ENCODE peak calls at places on chromosomes 13 and 19, in eight cellular contexts. J, Y, N, I, P, V, R and L are unnamed samples. For H3K4me1 and H3K36me3, the result is how much of the 10 kb centered on the place peaks cover.

GRCh38 chr19:41588497-41589209 is 12.7 kb downstream of the CEACAM21 start:
- DNase-seq in N (no peak), Y (no peak), P (peak), J (peak), V (peak), R (peak), I (peak), L (no peak)

GRCh38 chr19:2775556-2776430 is 7.3 kb downstream of the SGTA start:
- DNase-seq in N (no peak), P (no peak), I (no peak), R (peak), J (peak), Y (no peak), V (peak), L (peak)

GRCh38 chr13:88908896-88909535 is 1237.8 kb downstream of the SLITRK5 start:
- DNase-seq in N (no peak), J (peak), I (peak), P (peak), R (peak), Y (no peak), V (no peak), L (no peak)

GRCh38 chr13:51927129-51927528 is 65.4 kb downstream of the CCDC70 start:
- DNase-seq in Y (no peak), V (no peak), J (no peak), I (no peak), R (no peak), N (no peak), P (no peak), L (no peak)

GRCh38 chr13:51764184-51765141 is 39.5 kb downstream of the DHRS12 start:
- DNase-seq in J (no peak), R (peak), N (no peak), V (no peak), P (no peak), Y (no peak), I (no peak), L (peak)

GRCh38 chr19:3710265-3710812 is 2.2 kb downstream of the TJP3 start:
- DNase-seq in J (peak), N (no peak), Y (peak), I (no peak), R (peak), P (peak), V (peak), L (peak)

GRCh38 chr13:24075137-24075975 is 85.2 kb upstream of the SPATA13 start:
- DNase-seq in I (no peak), Y (no peak), V (peak), J (no peak), R (peak), P (no peak), N (no peak), L (no peak)

GRCh38 chr19:40393894-40394815 is 4.2 kb upstream of the HIPK4 start:
- DNase-seq in P (no peak), R (no peak), I (no peak), V (no peak), J (no peak), N (no peak), Y (no peak), L (no peak)

GRCh38 chr19:57664269-57665127 is 4.2 kb upstream of the ZSCAN4 start:
- DNase-seq in Y (no peak), R (peak), P (peak), J (peak), V (peak), N (peak), I (peak), L (peak)

GRCh38 chr13:75310005-75310580 is 171.9 kb downstream of the TBC1D4 start:
- DNase-seq in P (no peak), J (no peak), Y (no peak), I (no peak), N (no peak), R (no peak), V (no peak), L (no peak)

GRCh38 chr19:33819875-33820781 is 23.5 kb downstream of the KCTD15 start:
- DNase-seq in P (peak), Y (no peak), J (peak), R (peak), I (peak), V (peak), N (no peak), L (peak)

GRCh38 chr19:48780684-48781391 is 25.5 kb downstream of the FGF21 start:
- DNase-seq in V (peak), P (no peak), N (no peak), I (no peak), J (no peak), Y (no peak), R (peak), L (no peak)

GRCh38 chr13:36297600-36298338 is at the start of gene CCDC169:
- DNase-seq in J (peak), P (peak), Y (no peak), I (peak), N (no peak), R (peak), V (peak), L (peak)

GRCh38 chr19:1888385-1888784 is 3.1 kb upstream of the ABHD17A start:
- DNase-seq in Y (no peak), R (no peak), N (no peak), V (no peak), P (no peak), I (no peak), J (no peak), L (no peak)

GRCh38 chr13:40666905-40667621 is 622 bp upstream of the FOXO1 start:
- DNase-seq in N (no peak), R (no peak), V (peak), I (peak), Y (no peak), J (no peak), P (peak), L (peak)

GRCh38 chr13:32468502-32469147 is 40.7 kb upstream of the N4BP2L1 start:
- DNase-seq in R (no peak), V (no peak), J (no peak), Y (no peak), P (peak), I (no peak), N (no peak), L (no peak)

GRCh38 chr13:48050550-48050949 is 13.0 kb downstream of the NUDT15 start:
- DNase-seq in P (no peak), Y (no peak), J (no peak), N (no peak), R (no peak), I (no peak), V (no peak), L (no peak)

GRCh38 chr13:96822900-96823299 is 171.4 kb downstream of the OXGR1 start:
- DNase-seq in R (peak), N (peak), Y (peak), I (peak), V (peak), P (peak), J (peak), L (peak)

GRCh38 chr13:72295173-72295572 is 428.2 kb upstream of the DACH1 start:
- DNase-seq in I (no peak), J (no peak), V (no peak), N (no peak), P (peak), Y (no peak), R (peak), L (no peak)

GRCh38 chr13:41821195-41821594 is 139.7 kb downstream of the VWA8 start:
- DNase-seq in N (no peak), Y (no peak), V (no peak), R (no peak), I (no peak), J (no peak), P (no peak), L (no peak)

GRCh38 chr13:95882121-95882520 is 171.1 kb downstream of the UGGT2 start:
- DNase-seq in V (no peak), P (no peak), J (no peak), I (no peak), Y (no peak), N (no peak), R (no peak), L (no peak)

GRCh38 chr19:45245826-45246225 is 619 bp upstream of the EXOC3L2 start:
- DNase-seq in V (no peak), R (no peak), I (no peak), P (no peak), Y (no peak), N (no peak), J (no peak), L (no peak)

GRCh38 chr19:52527134-52527953 is at the start of gene ZNF808:
- DNase-seq in P (peak), N (peak), J (peak), Y (peak), I (peak), V (peak), R (peak), L (peak)

GRCh38 chr19:46955813-46956371 is 63.7 kb upstream of the NPAS1 start:
- DNase-seq in V (no peak), Y (no peak), R (no peak), J (no peak), I (no peak), N (no peak), P (no peak), L (no peak)
- H3K4me1 ChIP-seq in V (under half), Y (under half), R (under half), J (under half), I (under half), N (under half), P (under half), L (under half)

DNA sequence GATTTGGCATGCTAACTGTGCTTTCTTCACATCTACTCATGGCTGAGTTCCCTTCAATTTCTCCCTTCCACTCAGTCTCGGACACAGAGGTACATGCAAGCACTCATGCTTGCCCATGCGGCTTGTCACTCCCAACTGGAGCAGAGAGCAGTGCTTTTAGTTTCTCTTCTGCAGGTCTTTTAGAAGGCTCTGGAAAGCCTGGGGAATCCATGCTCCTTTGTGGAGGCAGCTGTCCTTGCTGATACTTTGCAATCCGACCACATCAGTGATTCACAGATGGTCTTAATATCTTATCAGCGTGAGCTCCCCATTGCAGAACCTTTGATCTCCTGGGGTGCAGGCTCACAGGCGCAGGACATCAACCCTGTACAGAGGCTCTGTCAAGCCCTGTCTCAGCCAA is 203.9 kb downstream of the COL4A1 start:
- DNase-seq in V (no peak), I (no peak), N (no peak), Y (no peak), R (no peak), P (no peak), J (no peak), L (no peak)
- H3K9ac ChIP-seq in V (no peak), I (no peak), N (no peak), Y (no peak), R (no peak), P (no peak), J (no peak), L (no peak)

GRCh38 chr19:15236886-15237285 is 4.6 kb upstream of the EPHX3 start:
- DNase-seq in N (no peak), R (no peak), V (no peak), I (no peak), J (no peak), P (no peak), Y (no peak), L (no peak)

GRCh38 chr19:15237759-15238638 is 5.8 kb upstream of the EPHX3 start:
- DNase-seq in Y (no peak), R (no peak), I (no peak), P (no peak), J (no peak), V (peak), N (no peak), L (no peak)

GRCh38 chr19:15234525-15235130 is 2.4 kb upstream of the EPHX3 start:
- DNase-seq in I (no peak), N (no peak), P (no peak), V (no peak), R (no peak), Y (no peak), J (no peak), L (no peak)

GRCh38 chr19:15238639-15239155 is 6.4 kb upstream of the EPHX3 start:
- DNase-seq in N (no peak), I (no peak), J (no peak), R (no peak), P (peak), Y (no peak), V (peak), L (no peak)

GRCh38 chr19:15235796-15236195 is 3.5 kb upstream of the EPHX3 start:
- DNase-seq in V (no peak), P (no peak), Y (no peak), J (no peak), R (no peak), I (no peak), N (no peak), L (no peak)
- H3K36me3 ChIP-seq in V (under half), P (under half), Y (under half), J (under half), R (under half), I (under half), N (half or more), L (under half)

GRCh38 chr19:39140594-39140993 is 15.0 kb downstream of the PAK4 start:
- DNase-seq in J (no peak), V (no peak), R (no peak), N (no peak), P (no peak), Y (no peak), I (no peak), L (no peak)
- H3K4me1 ChIP-seq in J (under half), V (half or more), R (under half), N (under half), P (under half), Y (under half), I (half or more), L (under half)

GRCh38 chr13:83992566-83993358 is 110.5 kb upstream of the SLITRK1 start:
- DNase-seq in V (no peak), N (no peak), P (no peak), Y (no peak), J (no peak), I (no peak), R (no peak), L (no peak)
- H3K9ac ChIP-seq in V (no peak), N (no peak), P (no peak), Y (no peak), J (no peak), I (no peak), R (no peak), L (no peak)

GRCh38 chr19:35722897-35723296 is 5.1 kb downstream of the KMT2B start:
- DNase-seq in R (no peak), J (no peak), V (no peak), N (no peak), I (no peak), P (no peak), Y (no peak), L (no peak)
- H3K36me3 ChIP-seq in R (under half), J (under half), V (half or more), N (half or more), I (under half), P (under half), Y (half or more), L (under half)

GRCh38 chr19:5124111-5124855 is 155.4 kb downstream of the KDM4B start:
- DNase-seq in R (no peak), V (peak), N (no peak), P (no peak), J (no peak), I (no peak), Y (no peak), L (no peak)

GRCh38 chr19:5126498-5127223 is 157.7 kb downstream of the KDM4B start:
- DNase-seq in R (no peak), I (no peak), V (no peak), J (no peak), N (no peak), Y (no peak), P (no peak), L (no peak)

GRCh38 chr19:5123646-5124045 is 154.7 kb downstream of the KDM4B start:
- DNase-seq in P (peak), Y (no peak), R (no peak), N (no peak), J (no peak), V (peak), I (no peak), L (no peak)

GRCh38 chr19:5125797-5126497 is 157.0 kb downstream of the KDM4B start:
- DNase-seq in I (peak), Y (no peak), J (no peak), N (peak), R (no peak), V (no peak), P (peak), L (no peak)

DNA sequence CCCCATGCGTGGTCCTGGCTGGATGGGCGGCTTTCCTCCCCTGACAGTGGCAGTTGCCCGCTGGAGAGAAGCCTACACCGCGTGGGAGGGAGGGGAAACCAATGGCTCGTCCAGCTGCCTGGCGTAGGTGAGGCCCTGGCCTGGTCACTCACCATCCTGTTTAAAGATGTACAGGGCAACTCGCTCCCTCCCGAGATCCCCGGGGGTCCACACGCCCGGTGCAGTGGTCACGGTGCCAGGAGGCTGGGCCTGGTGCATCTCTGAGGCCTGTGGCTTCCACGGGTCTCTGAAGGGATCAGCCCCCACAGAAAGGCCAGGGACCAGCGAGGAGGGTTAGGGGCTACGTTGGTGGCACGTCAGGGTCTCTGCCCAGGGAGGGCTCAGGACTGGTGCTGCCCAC is 156.5 kb downstream of the KDM4B start:
- DNase-seq in P (no peak), Y (no peak), R (no peak), V (no peak), J (no peak), N (no peak), I (no peak), L (no peak)
- H3K4me1 ChIP-seq in P (under half), Y (under half), R (under half), V (under half), J (under half), N (half or more), I (half or more), L (under half)

GRCh38 chr13:112724788-112725345 is 35.0 kb downstream of the ATP11A start:
- DNase-seq in P (no peak), N (no peak), R (no peak), J (no peak), I (no peak), V (no peak), Y (no peak), L (no peak)
- H3K9ac ChIP-seq in P (no peak), N (no peak), R (no peak), J (no peak), I (no peak), V (no peak), Y (peak), L (no peak)

GRCh38 chr19:21383980-21384582 is 12.9 kb upstream of the ZNF493 start:
- DNase-seq in J (no peak), I (no peak), N (no peak), P (no peak), Y (no peak), V (peak), R (no peak), L (no peak)
- H3K36me3 ChIP-seq in J (under half), I (under half), N (under half), P (under half), Y (under half), V (under half), R (under half), L (under half)

DNA sequence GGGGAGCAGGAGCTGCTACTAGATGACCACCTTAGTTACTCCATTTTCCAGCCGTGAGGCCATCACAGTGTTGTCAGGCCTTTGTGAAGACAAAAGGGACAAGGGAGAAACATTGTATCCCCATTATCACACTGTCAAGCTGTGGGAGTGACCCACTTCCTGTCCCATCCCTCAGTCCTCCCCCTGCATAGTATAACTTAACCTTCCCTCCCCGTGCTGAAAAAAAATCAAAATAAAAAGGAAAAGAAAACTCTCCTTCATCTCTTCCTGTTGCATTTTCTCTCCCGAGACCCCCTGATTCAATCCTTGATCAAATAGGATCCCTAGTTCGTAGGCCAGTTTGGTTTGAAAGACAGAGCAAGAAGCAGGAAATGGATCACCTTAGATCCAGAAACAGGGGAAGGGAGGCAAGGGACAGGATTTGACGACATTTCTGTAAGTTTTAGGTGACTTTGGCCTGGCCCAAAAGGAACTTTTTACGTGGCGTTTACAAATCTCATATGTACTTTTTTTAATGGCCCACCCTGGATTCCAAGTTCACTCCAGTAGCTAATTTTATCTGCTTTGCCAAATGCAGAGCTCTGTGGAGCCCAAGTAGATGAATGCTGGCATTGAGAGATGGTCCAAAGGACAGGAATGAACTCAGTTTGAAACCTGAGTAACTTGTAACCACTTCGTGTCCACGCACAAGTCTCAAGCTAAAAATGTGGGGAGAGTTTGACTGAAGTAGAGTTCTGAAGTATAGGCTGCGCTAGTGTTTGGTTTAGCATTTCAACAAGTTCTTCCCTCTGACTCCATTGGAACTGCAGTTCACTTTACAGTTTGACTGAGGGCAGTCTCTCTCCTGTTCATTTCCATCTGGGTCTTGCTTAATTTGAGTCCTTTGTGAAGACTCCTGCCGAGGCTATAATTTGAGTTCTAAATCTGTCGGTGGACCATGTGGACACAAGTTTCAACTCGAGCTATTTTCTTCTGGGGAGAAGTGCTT is 16.6 kb upstream of the GATAD2A start:
- DNase-seq in J (no peak), V (no peak), R (no peak), I (no peak), P (peak), N (no peak), Y (no peak), L (no peak)
- H3K4me1 ChIP-seq in J (under half), V (under half), R (under half), I (under half), P (under half), N (under half), Y (under half), L (under half)